ENCODE peak calls at places on chromosome 11, in eight cellular contexts. I is GM20000; X is body of pancreas; F is CD8-positive, alpha-beta T cell; M is glutamatergic neuron; P is type B pancreatic cell; R is cardiac fibroblast; J is esophagus muscularis mucosa. Z is an unnamed sample.

GRCh38 chr11:19715373-19715772 is 2.7 kb downstream of the NAV2 start:
- DNase-seq in I (no peak), X (peak), F (no peak), M (no peak), P (no peak), R (peak), J (no peak), Z (no peak)

GRCh38 chr11:32571039-32571438 is 12.6 kb upstream of the EIF3M start:
- DNase-seq in I (no peak), X (no peak), F (no peak), M (no peak), P (no peak), R (no peak), J (no peak), Z (no peak)

GRCh38 chr11:794013-794765 is 3.9 kb downstream of the SLC25A22 start:
- DNase-seq in I (no peak), X (peak), F (no peak), M (no peak), P (no peak), R (no peak), J (no peak), Z (no peak)

GRCh38 chr11:67406969-67407699 is 3.3 kb downstream of the TBC1D10C start:
- DNase-seq in I (no peak), X (no peak), F (peak), M (no peak), P (no peak), R (no peak), J (no peak), Z (no peak)

GRCh38 chr11:95764267-95764898 is 25.2 kb downstream of the FAM76B start:
- DNase-seq in I (peak), X (no peak), F (no peak), M (no peak), P (no peak), R (peak), J (no peak), Z (no peak)

GRCh38 chr11:87445002-87445401 is 407.3 kb downstream of the TMEM135 start:
- DNase-seq in I (no peak), X (no peak), F (no peak), M (no peak), P (no peak), R (peak), J (no peak), Z (no peak)

GRCh38 chr11:47961383-47961782 is 19.0 kb upstream of the PTPRJ start:
- DNase-seq in I (no peak), X (no peak), F (no peak), M (no peak), P (no peak), R (no peak), J (no peak), Z (no peak)

GRCh38 chr11:76325149-76325548 is 55.8 kb downstream of the THAP12 start:
- DNase-seq in I (no peak), X (no peak), F (no peak), M (no peak), P (no peak), R (no peak), J (no peak), Z (no peak)

GRCh38 chr11:74710291-74710938 is 20.8 kb downstream of the CHRDL2 start:
- DNase-seq in I (no peak), X (no peak), F (no peak), M (no peak), P (no peak), R (peak), J (no peak), Z (no peak)

GRCh38 chr11:7072401-7073028 is 16.3 kb upstream of the RBMXL2 start:
- DNase-seq in I (no peak), X (no peak), F (no peak), M (no peak), P (no peak), R (no peak), J (no peak), Z (no peak)

GRCh38 chr11:13290221-13290980 is 12.8 kb downstream of the BMAL1 start:
- DNase-seq in I (no peak), X (no peak), F (no peak), M (no peak), P (no peak), R (no peak), J (no peak), Z (no peak)

GRCh38 chr11:6402561-6402981 is 12.3 kb downstream of the SMPD1 start:
- DNase-seq in I (peak), X (no peak), F (peak), M (no peak), P (no peak), R (no peak), J (no peak), Z (no peak)

GRCh38 chr11:93986716-93987115 is 34.4 kb upstream of the HEPHL1 start:
- DNase-seq in I (no peak), X (peak), F (no peak), M (no peak), P (no peak), R (peak), J (no peak), Z (no peak)

GRCh38 chr11:83157755-83158473 is 983 bp downstream of the PCF11 start:
- DNase-seq in I (peak), X (peak), F (peak), M (peak), P (no peak), R (peak), J (no peak), Z (peak)

GRCh38 chr11:83063073-83063754 is 8.5 kb downstream of the RAB30 start:
- DNase-seq in I (peak), X (no peak), F (peak), M (no peak), P (no peak), R (peak), J (peak), Z (no peak)

GRCh38 chr11:16321148-16321547 is 35.2 kb downstream of the SOX6 start:
- DNase-seq in I (no peak), X (no peak), F (no peak), M (no peak), P (no peak), R (no peak), J (no peak), Z (no peak)

GRCh38 chr11:109423114-109423859 is 1.3 kb downstream of the C11orf87 start:
- DNase-seq in I (peak), X (no peak), F (no peak), M (peak), P (no peak), R (peak), J (no peak), Z (peak)

GRCh38 chr11:106925245-106925644 is 93.0 kb downstream of the GUCY1A2 start:
- DNase-seq in I (no peak), X (no peak), F (no peak), M (no peak), P (no peak), R (peak), J (no peak), Z (no peak)

GRCh38 chr11:87428266-87428665 is 390.5 kb downstream of the TMEM135 start:
- DNase-seq in I (no peak), X (no peak), F (no peak), M (no peak), P (no peak), R (peak), J (peak), Z (no peak)

GRCh38 chr11:75261474-75261847 is 20.9 kb downstream of the TPBGL start:
- DNase-seq in I (no peak), X (no peak), F (peak), M (peak), P (no peak), R (no peak), J (no peak), Z (no peak)

GRCh38 chr11:35006389-35007128 is 90.1 kb downstream of the PDHX start:
- DNase-seq in I (peak), X (no peak), F (no peak), M (no peak), P (no peak), R (no peak), J (no peak), Z (no peak)

GRCh38 chr11:104175769-104176168 is 11.8 kb upstream of the PDGFD start:
- DNase-seq in I (no peak), X (no peak), F (no peak), M (no peak), P (no peak), R (no peak), J (no peak), Z (no peak)

GRCh38 chr11:114395776-114396175 is 4.5 kb downstream of the C11orf71 start:
- DNase-seq in I (no peak), X (no peak), F (no peak), M (no peak), P (no peak), R (no peak), J (no peak), Z (no peak)
- TF ChIP-seq CTCF in I (no peak), X (no peak), F (no peak), M (no peak), P (no peak), R (peak), J (no peak), Z (no peak)

DNA sequence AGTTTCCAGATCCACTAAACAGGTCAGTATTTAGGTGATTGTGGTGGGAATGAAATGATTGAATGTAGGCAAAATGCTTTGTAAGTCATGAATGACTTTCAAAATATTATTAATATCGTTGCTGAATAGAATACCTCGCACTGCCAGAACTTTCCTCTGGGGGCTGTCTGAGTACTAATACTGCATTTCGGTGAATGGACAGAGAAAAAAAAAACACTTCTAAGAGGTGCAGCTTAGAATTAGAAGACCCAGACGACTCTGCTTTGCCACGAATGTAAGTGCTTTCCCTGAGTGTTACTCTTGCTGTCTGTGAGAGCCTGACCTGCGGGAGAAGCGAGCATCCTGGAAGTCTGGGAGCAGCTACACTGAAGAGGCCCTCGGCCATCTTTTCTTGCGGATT is 95.0 kb downstream of the SCN3B start:
- DNase-seq in I (no peak), X (no peak), F (no peak), M (no peak), P (no peak), R (peak), J (no peak), Z (no peak)
- TF ChIP-seq CTCF in I (no peak), X (no peak), F (no peak), M (peak), P (peak), R (peak), J (peak), Z (peak)

GRCh38 chr11:134942633-134943032 is 530.6 kb upstream of the B3GAT1 start:
- DNase-seq in I (no peak), X (no peak), F (no peak), M (no peak), P (no peak), R (no peak), J (peak), Z (no peak)

GRCh38 chr11:134938212-134938611 is 526.2 kb upstream of the B3GAT1 start:
- DNase-seq in I (no peak), X (no peak), F (no peak), M (no peak), P (no peak), R (no peak), J (no peak), Z (no peak)

GRCh38 chr11:134939046-134939445 is 527.0 kb upstream of the B3GAT1 start:
- DNase-seq in I (no peak), X (no peak), F (no peak), M (no peak), P (no peak), R (no peak), J (no peak), Z (no peak)

GRCh38 chr11:134940441-134941125 is 528.5 kb upstream of the B3GAT1 start:
- DNase-seq in I (no peak), X (no peak), F (no peak), M (no peak), P (no peak), R (no peak), J (no peak), Z (no peak)

GRCh38 chr11:134939905-134940304 is 527.9 kb upstream of the B3GAT1 start:
- DNase-seq in I (no peak), X (no peak), F (no peak), M (peak), P (no peak), R (no peak), J (no peak), Z (peak)
- TF ChIP-seq CTCF in I (no peak), X (no peak), F (no peak), M (peak), P (peak), R (no peak), J (peak), Z (peak)

DNA sequence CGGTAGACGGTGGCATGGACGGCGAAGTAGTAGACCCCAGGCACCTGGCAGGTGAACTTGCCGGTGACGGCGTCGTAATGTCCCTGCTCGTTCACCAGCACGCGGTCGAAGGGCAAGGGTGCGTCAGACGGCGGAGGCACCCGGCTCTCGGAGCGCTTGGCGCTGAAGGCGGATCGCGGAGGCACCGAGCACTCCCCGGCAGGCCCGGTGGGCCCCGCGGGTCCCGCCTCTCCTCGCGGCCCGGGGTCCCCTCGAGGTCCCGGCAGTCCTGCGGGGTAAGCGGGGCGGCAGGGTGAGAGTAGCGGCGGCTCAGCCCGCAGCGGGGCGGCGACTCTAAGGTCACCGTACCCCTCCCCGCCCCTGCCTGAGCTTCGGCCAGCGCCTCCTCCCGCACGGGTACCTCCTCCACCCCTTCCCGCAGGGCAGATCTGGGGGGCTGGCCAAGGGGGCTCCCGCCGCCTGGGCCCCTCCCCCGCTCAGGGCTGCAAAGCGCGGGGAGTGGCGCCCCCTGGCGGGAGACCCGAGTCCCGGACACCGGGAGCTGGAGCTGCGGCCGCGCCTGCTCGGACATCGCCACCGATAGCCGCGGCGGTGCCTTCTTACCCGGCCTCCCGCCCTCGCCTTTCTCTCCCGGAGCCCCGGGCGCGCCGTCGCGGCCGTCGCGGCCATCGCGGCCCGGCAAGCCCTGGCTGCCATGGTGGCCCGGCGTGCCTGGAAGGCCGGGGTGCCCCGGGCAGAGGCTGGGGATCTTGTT is 925 bp downstream of the C1QTNF5 start:
- DNase-seq in I (peak), X (peak), F (peak), M (peak), P (peak), R (peak), J (no peak), Z (peak)
- TF ChIP-seq CTCF in I (peak), X (peak), F (peak), M (peak), P (peak), R (peak), J (peak), Z (peak)

DNA sequence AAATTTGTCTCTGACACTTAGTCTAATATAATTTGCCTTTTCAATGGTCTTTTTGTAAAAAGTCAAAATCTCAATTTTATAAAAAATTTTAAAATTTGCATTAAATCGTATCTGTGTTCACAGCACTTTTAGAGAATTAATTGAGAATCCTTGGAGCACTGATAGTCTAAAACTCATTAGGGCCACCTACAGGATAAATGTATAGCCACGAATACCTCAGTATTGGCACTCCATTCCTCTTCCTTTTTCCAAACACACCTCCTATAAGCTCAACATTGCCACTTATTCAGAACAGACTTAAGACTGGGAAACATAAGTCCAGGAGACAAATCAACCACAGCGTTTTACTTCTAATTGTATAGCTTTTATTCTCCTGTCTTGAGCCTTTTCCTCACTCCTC is 776.0 kb upstream of the ARHGAP42 start:
- DNase-seq in I (no peak), X (no peak), F (no peak), M (no peak), P (no peak), R (no peak), J (no peak), Z (no peak)
- TF ChIP-seq CTCF in I (no peak), X (no peak), F (no peak), M (no peak), P (peak), R (no peak), J (no peak), Z (peak)

GRCh38 chr11:61161190-61162091 is at the start of gene VPS37C:
- DNase-seq in I (peak), X (peak), F (peak), M (peak), P (peak), R (peak), J (peak), Z (peak)

GRCh38 chr11:61157743-61158142 is 3.5 kb downstream of the VPS37C start:
- DNase-seq in I (no peak), X (no peak), F (no peak), M (no peak), P (no peak), R (no peak), J (no peak), Z (no peak)

GRCh38 chr11:61160487-61161189 is 588 bp downstream of the VPS37C start:
- DNase-seq in I (no peak), X (no peak), F (no peak), M (no peak), P (no peak), R (peak), J (no peak), Z (no peak)

GRCh38 chr11:61162092-61162935 is 1.1 kb upstream of the VPS37C start:
- DNase-seq in I (peak), X (peak), F (no peak), M (no peak), P (no peak), R (peak), J (no peak), Z (no peak)

DNA sequence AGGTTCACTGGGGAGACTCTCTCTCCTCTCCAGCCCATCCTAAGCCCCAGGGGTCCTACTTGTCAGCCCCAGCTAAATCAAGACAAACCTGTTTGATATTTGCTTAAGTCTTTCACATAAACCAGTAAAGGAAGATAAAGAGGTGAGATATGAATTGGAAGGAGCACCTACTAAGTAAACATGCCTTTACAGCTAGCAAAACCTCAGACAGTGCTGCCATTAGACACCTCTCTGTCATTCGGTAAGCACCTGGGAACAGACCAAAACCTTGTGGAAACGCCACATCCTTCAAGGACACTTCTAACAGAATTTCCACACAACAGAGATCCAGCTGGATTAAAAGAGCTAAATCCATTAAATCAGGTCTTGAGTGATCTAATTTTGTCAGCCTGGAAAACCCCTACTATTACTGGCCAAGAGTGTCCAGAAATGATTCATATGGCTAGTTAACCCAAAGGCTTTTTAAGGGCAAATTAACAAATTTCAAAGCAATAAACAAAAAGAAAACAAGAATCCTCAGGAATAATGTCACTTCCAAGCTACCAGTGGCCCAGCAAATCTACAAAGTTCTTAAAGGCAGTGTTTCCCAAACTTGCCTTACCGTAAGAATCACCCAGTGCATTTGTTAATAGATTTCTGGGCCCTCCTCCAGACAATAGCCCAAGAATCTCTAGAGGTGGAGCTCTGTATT is 2.4 kb downstream of the VPS37C start:
- DNase-seq in I (no peak), X (no peak), F (no peak), M (no peak), P (no peak), R (peak), J (no peak), Z (no peak)
- TF ChIP-seq CTCF in I (no peak), X (no peak), F (no peak), M (no peak), P (no peak), R (no peak), J (no peak), Z (no peak)

GRCh38 chr11:10308208-10308954 is 3.5 kb downstream of the ADM start:
- DNase-seq in I (no peak), X (no peak), F (no peak), M (no peak), P (no peak), R (peak), J (no peak), Z (no peak)
- TF ChIP-seq CTCF in I (no peak), X (no peak), F (no peak), M (no peak), P (no peak), R (no peak), J (no peak), Z (peak)

DNA sequence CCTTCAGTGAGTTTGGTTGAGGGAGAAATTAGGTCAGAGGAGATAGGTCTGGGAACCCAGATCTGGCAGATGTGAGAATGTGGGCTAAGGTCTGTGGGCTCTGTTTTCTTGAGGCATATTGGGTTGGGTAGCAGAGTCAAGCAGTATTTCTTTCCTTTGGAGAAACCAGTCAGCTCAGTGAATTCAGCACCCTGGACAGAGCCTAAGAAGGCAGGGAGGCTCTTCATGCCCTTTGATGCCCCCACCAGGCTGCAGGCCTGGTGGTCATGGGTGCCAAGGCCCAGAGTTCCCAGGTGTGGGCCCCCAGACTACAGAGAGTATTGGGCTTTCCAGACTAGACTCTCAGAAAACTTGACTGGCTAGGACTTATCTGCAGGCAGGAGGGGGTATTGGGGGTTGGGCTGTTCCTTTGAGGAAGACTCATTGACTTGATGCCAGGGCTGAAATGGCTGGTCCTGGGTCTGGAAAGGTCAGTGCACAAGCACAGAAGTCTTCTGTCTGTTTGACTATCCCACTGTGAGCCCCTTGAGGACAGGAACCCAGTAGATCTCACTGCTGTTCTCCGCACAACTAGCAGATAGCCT is 45.3 kb upstream of the NECTIN1 start:
- DNase-seq in I (no peak), X (no peak), F (no peak), M (no peak), P (no peak), R (peak), J (no peak), Z (peak)
- TF ChIP-seq CTCF in I (no peak), X (no peak), F (no peak), M (no peak), P (no peak), R (no peak), J (no peak), Z (no peak)